ENCODE peak calls at places on chromosomes 11 and 22, in six cellular contexts. Z, B, G, M, E and T are unnamed samples.

GRCh38 chr11:2795491-2795991 is 90.0 kb downstream of the CDKN1C start:
- DNase-seq in Z (no peak), B (no peak), G (no peak), M (no peak), E (no peak), T (no peak)

GRCh38 chr11:66302656-66303055 is 11.0 kb downstream of the TMEM151A start:
- DNase-seq in Z (no peak), B (no peak), G (no peak), M (no peak), E (no peak), T (no peak)

GRCh38 chr11:128477811-128478210 is 109.5 kb downstream of the ETS1 start:
- DNase-seq in Z (no peak), B (no peak), G (no peak), M (no peak), E (no peak), T (no peak)

GRCh38 chr11:66316849-66317251 is at the start of gene CD248:
- DNase-seq in Z (no peak), B (no peak), G (no peak), M (no peak), E (peak), T (peak)

GRCh38 chr11:76566811-76567210 is 103.7 kb downstream of the LRRC32 start:
- DNase-seq in Z (no peak), B (no peak), G (no peak), M (no peak), E (no peak), T (no peak)

GRCh38 chr22:46076651-46077339 is 73.5 kb upstream of the PPARA start:
- DNase-seq in Z (no peak), B (no peak), G (no peak), M (peak), E (no peak), T (no peak)

GRCh38 chr11:118621898-118622375 is 14.5 kb downstream of the PHLDB1 start:
- DNase-seq in Z (no peak), B (no peak), G (no peak), M (no peak), E (no peak), T (no peak)

GRCh38 chr11:995752-996420 is 40.6 kb downstream of the MUC6 start:
- DNase-seq in Z (no peak), B (no peak), G (no peak), M (no peak), E (peak), T (no peak)

GRCh38 chr22:38958359-38958943 is 1.0 kb downstream of the APOBEC3A start:
- DNase-seq in Z (no peak), B (no peak), G (no peak), M (no peak), E (no peak), T (no peak)

GRCh38 chr22:23608583-23608982 is 23.5 kb downstream of the DRICH1 start:
- DNase-seq in Z (no peak), B (no peak), G (no peak), M (no peak), E (peak), T (no peak)

GRCh38 chr22:40436460-40437431 is 66.4 kb downstream of the SGSM3 start:
- DNase-seq in Z (no peak), B (peak), G (no peak), M (peak), E (peak), T (peak)

GRCh38 chr22:46057762-46058420 is 80.9 kb upstream of the WNT7B start:
- DNase-seq in Z (no peak), B (no peak), G (no peak), M (no peak), E (no peak), T (peak)

GRCh38 chr11:86152006-86152862 is 83.3 kb upstream of the PICALM start:
- DNase-seq in Z (no peak), B (no peak), G (no peak), M (no peak), E (peak), T (no peak)

GRCh38 chr11:104728927-104729326 is 169.3 kb downstream of the CASP12 start:
- DNase-seq in Z (no peak), B (no peak), G (no peak), M (no peak), E (no peak), T (no peak)

GRCh38 chr11:44033411-44033850 is 14.3 kb upstream of the ACCSL start:
- DNase-seq in Z (no peak), B (no peak), G (no peak), M (no peak), E (no peak), T (no peak)

GRCh38 chr11:81165164-81165563 is 1568.5 kb downstream of the FAM181B start:
- DNase-seq in Z (no peak), B (no peak), G (no peak), M (no peak), E (peak), T (no peak)

GRCh38 chr11:86050310-86050709 is 18.6 kb downstream of the PICALM start:
- DNase-seq in Z (no peak), B (no peak), G (no peak), M (no peak), E (no peak), T (no peak)

GRCh38 chr11:125263268-125263790 is 98.8 kb downstream of the PKNOX2 start:
- DNase-seq in Z (no peak), B (no peak), G (peak), M (peak), E (peak), T (peak)

GRCh38 chr11:76327223-76327622 is 53.7 kb downstream of the THAP12 start:
- DNase-seq in Z (no peak), B (no peak), G (no peak), M (no peak), E (no peak), T (no peak)

GRCh38 chr11:32817843-32818183 is 11.9 kb upstream of the PRRG4 start:
- DNase-seq in Z (no peak), B (no peak), G (no peak), M (no peak), E (no peak), T (no peak)

GRCh38 chr11:37468344-37468743 is 870.3 kb upstream of the RAG2 start:
- DNase-seq in Z (no peak), B (no peak), G (no peak), M (no peak), E (no peak), T (no peak)

GRCh38 chr11:77071077-77071476 is 4.3 kb downstream of the CAPN5 start:
- DNase-seq in Z (no peak), B (no peak), G (no peak), M (no peak), E (no peak), T (no peak)

GRCh38 chr22:24471570-24471969 is 23.6 kb upstream of the UPB1 start:
- DNase-seq in Z (no peak), B (no peak), G (no peak), M (peak), E (peak), T (peak)

GRCh38 chr11:102546427-102546826 is 15.9 kb upstream of the MMP7 start:
- DNase-seq in Z (no peak), B (no peak), G (no peak), M (no peak), E (no peak), T (peak)

GRCh38 chr11:102085864-102086551 is 24.2 kb upstream of the YAP1 start:
- DNase-seq in Z (no peak), B (no peak), G (no peak), M (no peak), E (no peak), T (no peak)

GRCh38 chr11:121435796-121436511 is 16.2 kb upstream of the SORL1 start:
- DNase-seq in Z (no peak), B (no peak), G (no peak), M (no peak), E (no peak), T (no peak)

GRCh38 chr22:49674479-49674830 is 153.2 kb downstream of the BRD1 start:
- DNase-seq in Z (no peak), B (no peak), G (no peak), M (no peak), E (no peak), T (no peak)

GRCh38 chr11:2891901-2892214 is 6.3 kb upstream of the CDKN1C start:
- DNase-seq in Z (no peak), B (peak), G (no peak), M (no peak), E (peak), T (no peak)

GRCh38 chr11:882593-882992 is 28.0 kb downstream of the CHID1 start:
- DNase-seq in Z (no peak), B (no peak), G (no peak), M (no peak), E (no peak), T (no peak)

GRCh38 chr11:102120437-102120935 is 10.2 kb downstream of the YAP1 start:
- DNase-seq in Z (no peak), B (no peak), G (no peak), M (no peak), E (peak), T (no peak)

GRCh38 chr11:85810521-85810870 is 445 bp downstream of the SYTL2 start:
- DNase-seq in Z (no peak), B (no peak), G (no peak), M (no peak), E (no peak), T (no peak)

GRCh38 chr11:21048626-21049025 is 379.2 kb downstream of the NELL1 start:
- DNase-seq in Z (no peak), B (no peak), G (no peak), M (no peak), E (no peak), T (no peak)

GRCh38 chr11:86919557-86920210 is 35.5 kb downstream of the FZD4 start:
- DNase-seq in Z (no peak), B (no peak), G (no peak), M (peak), E (peak), T (peak)

GRCh38 chr11:96254087-96254486 is 88.9 kb downstream of the MAML2 start:
- DNase-seq in Z (no peak), B (no peak), G (no peak), M (no peak), E (peak), T (no peak)

GRCh38 chr11:45264839-45265515 is 21.2 kb downstream of the SYT13 start:
- DNase-seq in Z (no peak), B (no peak), G (no peak), M (peak), E (no peak), T (peak)